ENCODE peak calls at places on chromosomes 13 and 19, in six cellular contexts. One of them, this sample, is unnamed.

GRCh38 chr13:49258097-49258796 is 10.5 kb downstream of the CDADC1 start:
- DNase-seq in CD8-positive, alpha-beta memory T cell: no peak
- DNase-seq in CD4-positive, alpha-beta memory T cell: no peak
- DNase-seq in cardiac muscle cell: no peak
- DNase-seq in tibial nerve: no peak
- DNase-seq in K562: no peak
- DNase-seq in this sample: no peak

GRCh38 chr13:93559718-93560117 is 333.1 kb downstream of the GPC6 start:
- DNase-seq in K562: no peak
- DNase-seq in tibial nerve: no peak
- DNase-seq in cardiac muscle cell: peak; percentile 76
- DNase-seq in CD4-positive, alpha-beta memory T cell: no peak
- DNase-seq in CD8-positive, alpha-beta memory T cell: no peak
- DNase-seq in this sample: no peak

GRCh38 chr13:95783747-95784146 is 106.8 kb downstream of the DNAJC3 start:
- DNase-seq in CD4-positive, alpha-beta memory T cell: no peak
- DNase-seq in tibial nerve: no peak
- DNase-seq in cardiac muscle cell: no peak
- DNase-seq in CD8-positive, alpha-beta memory T cell: no peak
- DNase-seq in K562: no peak
- DNase-seq in this sample: no peak

GRCh38 chr13:33690321-33690720 is 127.6 kb upstream of the RFC3 start:
- DNase-seq in K562: no peak
- DNase-seq in CD8-positive, alpha-beta memory T cell: no peak
- DNase-seq in tibial nerve: no peak
- DNase-seq in CD4-positive, alpha-beta memory T cell: no peak
- DNase-seq in cardiac muscle cell: no peak
- DNase-seq in this sample: no peak

GRCh38 chr13:52848455-52849190 is at the start of gene PCDH8:
- DNase-seq in cardiac muscle cell: peak; percentile 2
- DNase-seq in K562: no peak
- DNase-seq in tibial nerve: no peak
- DNase-seq in CD8-positive, alpha-beta memory T cell: no peak
- DNase-seq in CD4-positive, alpha-beta memory T cell: no peak
- DNase-seq in this sample: no peak

GRCh38 chr19:17246681-17247425 is 1.1 kb upstream of the NR2F6 start:
- DNase-seq in CD4-positive, alpha-beta memory T cell: no peak
- DNase-seq in CD8-positive, alpha-beta memory T cell: no peak
- DNase-seq in K562: no peak
- DNase-seq in cardiac muscle cell: peak; percentile 29
- DNase-seq in tibial nerve: peak; percentile 28
- DNase-seq in this sample: no peak

GRCh38 chr19:58182989-58183821 is at the start of gene ZNF274:
- DNase-seq in K562: peak; percentile 84
- DNase-seq in cardiac muscle cell: peak; percentile 97
- DNase-seq in tibial nerve: peak; percentile 85
- DNase-seq in CD8-positive, alpha-beta memory T cell: peak; percentile 95
- DNase-seq in CD4-positive, alpha-beta memory T cell: peak; percentile 92
- DNase-seq in this sample: peak; percentile 92

GRCh38 chr19:29665826-29666633 is 769 bp downstream of the PLEKHF1 start:
- DNase-seq in tibial nerve: no peak
- DNase-seq in CD8-positive, alpha-beta memory T cell: no peak
- DNase-seq in cardiac muscle cell: peak; percentile 73
- DNase-seq in K562: no peak
- DNase-seq in CD4-positive, alpha-beta memory T cell: no peak
- DNase-seq in this sample: no peak

GRCh38 chr19:55467236-55468053 is 2.9 kb upstream of the C19orf85 start:
- DNase-seq in tibial nerve: peak; percentile 63
- DNase-seq in K562: peak; percentile 77
- DNase-seq in CD4-positive, alpha-beta memory T cell: peak; percentile 52
- DNase-seq in cardiac muscle cell: peak; percentile 91
- DNase-seq in CD8-positive, alpha-beta memory T cell: peak; percentile 73
- DNase-seq in this sample: peak; percentile 73

GRCh38 chr13:21913010-21913409 is 242.1 kb downstream of the FGF9 start:
- DNase-seq in CD4-positive, alpha-beta memory T cell: no peak
- DNase-seq in K562: no peak
- DNase-seq in cardiac muscle cell: no peak
- DNase-seq in CD8-positive, alpha-beta memory T cell: no peak
- DNase-seq in tibial nerve: no peak
- DNase-seq in this sample: no peak

GRCh38 chr13:42214445-42214844 is 57.5 kb upstream of the AKAP11 start:
- DNase-seq in K562: no peak
- DNase-seq in CD4-positive, alpha-beta memory T cell: no peak
- DNase-seq in CD8-positive, alpha-beta memory T cell: no peak
- DNase-seq in cardiac muscle cell: no peak
- DNase-seq in tibial nerve: no peak
- DNase-seq in this sample: no peak

GRCh38 chr13:93218583-93218982 is 8.0 kb upstream of the GPC6 start:
- DNase-seq in CD4-positive, alpha-beta memory T cell: no peak
- DNase-seq in cardiac muscle cell: no peak
- DNase-seq in K562: peak; percentile 5
- DNase-seq in tibial nerve: no peak
- DNase-seq in CD8-positive, alpha-beta memory T cell: no peak
- DNase-seq in this sample: no peak

GRCh38 chr19:5936308-5936980 is 22.4 kb downstream of the CAPS start:
- DNase-seq in tibial nerve: no peak
- DNase-seq in CD4-positive, alpha-beta memory T cell: no peak
- DNase-seq in K562: no peak
- DNase-seq in CD8-positive, alpha-beta memory T cell: no peak
- DNase-seq in cardiac muscle cell: no peak
- DNase-seq in this sample: no peak

GRCh38 chr13:69591437-69591836 is 516.2 kb upstream of the ATXN8OS start:
- DNase-seq in CD8-positive, alpha-beta memory T cell: no peak
- DNase-seq in K562: no peak
- DNase-seq in tibial nerve: no peak
- DNase-seq in CD4-positive, alpha-beta memory T cell: no peak
- DNase-seq in cardiac muscle cell: no peak
- DNase-seq in this sample: no peak

GRCh38 chr19:29568036-29568788 is 37.9 kb upstream of the POP4 start:
- DNase-seq in cardiac muscle cell: no peak
- DNase-seq in K562: no peak
- DNase-seq in CD4-positive, alpha-beta memory T cell: no peak
- DNase-seq in tibial nerve: no peak
- DNase-seq in CD8-positive, alpha-beta memory T cell: no peak
- DNase-seq in this sample: no peak

GRCh38 chr19:29439688-29440550 is 85.9 kb upstream of the VSTM2B start:
- DNase-seq in K562: no peak
- DNase-seq in cardiac muscle cell: no peak
- DNase-seq in CD4-positive, alpha-beta memory T cell: no peak
- DNase-seq in tibial nerve: no peak
- DNase-seq in CD8-positive, alpha-beta memory T cell: no peak
- DNase-seq in this sample: no peak

GRCh38 chr13:50714886-50715285 is 128.6 kb downstream of the DLEU7 start:
- DNase-seq in CD8-positive, alpha-beta memory T cell: no peak
- DNase-seq in tibial nerve: no peak
- DNase-seq in cardiac muscle cell: no peak
- DNase-seq in K562: no peak
- DNase-seq in CD4-positive, alpha-beta memory T cell: no peak
- DNase-seq in this sample: no peak

GRCh38 chr13:29994911-29995601 is 144.6 kb upstream of the UBL3 start:
- DNase-seq in K562: no peak
- DNase-seq in CD8-positive, alpha-beta memory T cell: no peak
- DNase-seq in cardiac muscle cell: no peak
- DNase-seq in tibial nerve: no peak
- DNase-seq in CD4-positive, alpha-beta memory T cell: no peak
- DNase-seq in this sample: no peak

GRCh38 chr19:11505032-11505503 is 571 bp downstream of the ZNF653 start:
- DNase-seq in tibial nerve: peak; percentile 93
- DNase-seq in CD4-positive, alpha-beta memory T cell: peak; percentile 96
- DNase-seq in CD8-positive, alpha-beta memory T cell: peak; percentile 97
- DNase-seq in K562: peak; percentile 98
- DNase-seq in cardiac muscle cell: peak; percentile 97
- DNase-seq in this sample: peak; percentile 97

GRCh38 chr13:48126944-48127814 is 32.3 kb upstream of the MED4 start:
- DNase-seq in cardiac muscle cell: peak; percentile 86
- DNase-seq in tibial nerve: peak; percentile 50
- DNase-seq in CD8-positive, alpha-beta memory T cell: peak; percentile 58
- DNase-seq in K562: peak; percentile 56
- DNase-seq in CD4-positive, alpha-beta memory T cell: peak; percentile 79
- DNase-seq in this sample: peak; percentile 26

GRCh38 chr13:38535271-38535670 is 151.6 kb upstream of the FREM2 start:
- DNase-seq in K562: no peak
- DNase-seq in CD8-positive, alpha-beta memory T cell: no peak
- DNase-seq in CD4-positive, alpha-beta memory T cell: no peak
- DNase-seq in cardiac muscle cell: no peak
- DNase-seq in tibial nerve: no peak
- DNase-seq in this sample: no peak

GRCh38 chr19:35166100-35167063 is 11.8 kb downstream of the FXYD5 start:
- DNase-seq in tibial nerve: no peak
- DNase-seq in K562: peak; percentile 59
- DNase-seq in CD4-positive, alpha-beta memory T cell: no peak
- DNase-seq in CD8-positive, alpha-beta memory T cell: no peak
- DNase-seq in cardiac muscle cell: no peak
- DNase-seq in this sample: no peak
- H3K9me3 ChIP-seq in tibial nerve: peaks cover 53% of the 10 kb centered on the region
- H3K9me3 ChIP-seq in K562: no peaks in the 10 kb centered on the region
- H3K9me3 ChIP-seq in CD4-positive, alpha-beta memory T cell: no peaks in the 10 kb centered on the region
- H3K9me3 ChIP-seq in CD8-positive, alpha-beta memory T cell: peaks cover 8% of the 10 kb centered on the region
- H3K9me3 ChIP-seq in cardiac muscle cell: no peaks in the 10 kb centered on the region
- H3K9me3 ChIP-seq in this sample: peaks cover 5% of the 10 kb centered on the region

GRCh38 chr19:2852598-2852997 is 11.3 kb downstream of the ZNF555 start:
- DNase-seq in cardiac muscle cell: no peak
- DNase-seq in tibial nerve: no peak
- DNase-seq in K562: no peak
- DNase-seq in CD8-positive, alpha-beta memory T cell: no peak
- DNase-seq in CD4-positive, alpha-beta memory T cell: no peak
- DNase-seq in this sample: no peak

GRCh38 chr19:2847507-2847906 is 6.2 kb downstream of the ZNF555 start:
- DNase-seq in K562: no peak
- DNase-seq in CD8-positive, alpha-beta memory T cell: no peak
- DNase-seq in CD4-positive, alpha-beta memory T cell: no peak
- DNase-seq in tibial nerve: no peak
- DNase-seq in cardiac muscle cell: no peak
- DNase-seq in this sample: no peak

GRCh38 chr19:2853015-2853606 is 11.8 kb downstream of the ZNF555 start:
- DNase-seq in cardiac muscle cell: no peak
- DNase-seq in tibial nerve: no peak
- DNase-seq in CD4-positive, alpha-beta memory T cell: no peak
- DNase-seq in K562: no peak
- DNase-seq in CD8-positive, alpha-beta memory T cell: no peak
- DNase-seq in this sample: no peak

GRCh38 chr19:2848625-2849024 is 7.3 kb downstream of the ZNF555 start:
- DNase-seq in CD8-positive, alpha-beta memory T cell: no peak
- DNase-seq in cardiac muscle cell: no peak
- DNase-seq in CD4-positive, alpha-beta memory T cell: no peak
- DNase-seq in K562: no peak
- DNase-seq in tibial nerve: no peak
- DNase-seq in this sample: no peak

GRCh38 chr19:2850256-2850925 is 9.1 kb downstream of the ZNF555 start:
- DNase-seq in K562: no peak
- DNase-seq in CD8-positive, alpha-beta memory T cell: no peak
- DNase-seq in CD4-positive, alpha-beta memory T cell: no peak
- DNase-seq in tibial nerve: no peak
- DNase-seq in cardiac muscle cell: no peak
- DNase-seq in this sample: no peak
- H3K9me3 ChIP-seq in K562: peaks cover 33% of the 10 kb centered on the region
- H3K9me3 ChIP-seq in CD8-positive, alpha-beta memory T cell: peaks cover 29% of the 10 kb centered on the region
- H3K9me3 ChIP-seq in CD4-positive, alpha-beta memory T cell: peaks cover 8% of the 10 kb centered on the region
- H3K9me3 ChIP-seq in tibial nerve: peaks cover 100% of the 10 kb centered on the region
- H3K9me3 ChIP-seq in cardiac muscle cell: peaks cover 19% of the 10 kb centered on the region
- H3K9me3 ChIP-seq in this sample: peaks cover 18% of the 10 kb centered on the region

GRCh38 chr19:23052349-23052748 is 49.4 kb upstream of the ZNF728 start:
- DNase-seq in tibial nerve: no peak
- DNase-seq in cardiac muscle cell: no peak
- DNase-seq in CD4-positive, alpha-beta memory T cell: no peak
- DNase-seq in CD8-positive, alpha-beta memory T cell: no peak
- DNase-seq in K562: no peak
- DNase-seq in this sample: no peak

GRCh38 chr19:23049256-23049655 is 46.3 kb upstream of the ZNF728 start:
- DNase-seq in CD8-positive, alpha-beta memory T cell: no peak
- DNase-seq in CD4-positive, alpha-beta memory T cell: no peak
- DNase-seq in K562: no peak
- DNase-seq in tibial nerve: no peak
- DNase-seq in cardiac muscle cell: no peak
- DNase-seq in this sample: no peak

GRCh38 chr19:23046743-23047142 is 43.8 kb upstream of the ZNF728 start:
- DNase-seq in tibial nerve: no peak
- DNase-seq in cardiac muscle cell: no peak
- DNase-seq in CD8-positive, alpha-beta memory T cell: no peak
- DNase-seq in K562: no peak
- DNase-seq in CD4-positive, alpha-beta memory T cell: no peak
- DNase-seq in this sample: no peak
- H3K9me3 ChIP-seq in tibial nerve: peaks cover 14% of the 10 kb centered on the region
- H3K9me3 ChIP-seq in cardiac muscle cell: no peaks in the 10 kb centered on the region
- H3K9me3 ChIP-seq in CD8-positive, alpha-beta memory T cell: no peaks in the 10 kb centered on the region
- H3K9me3 ChIP-seq in K562: no peaks in the 10 kb centered on the region
- H3K9me3 ChIP-seq in CD4-positive, alpha-beta memory T cell: no peaks in the 10 kb centered on the region
- H3K9me3 ChIP-seq in this sample: no peaks in the 10 kb centered on the region

GRCh38 chr13:101058841-101059240 is 357.5 kb downstream of the NALCN start:
- DNase-seq in cardiac muscle cell: no peak
- DNase-seq in tibial nerve: no peak
- DNase-seq in CD4-positive, alpha-beta memory T cell: no peak
- DNase-seq in K562: no peak
- DNase-seq in CD8-positive, alpha-beta memory T cell: no peak
- DNase-seq in this sample: no peak

GRCh38 chr13:101049166-101049850 is 367.0 kb downstream of the NALCN start:
- DNase-seq in CD4-positive, alpha-beta memory T cell: no peak
- DNase-seq in tibial nerve: no peak
- DNase-seq in CD8-positive, alpha-beta memory T cell: no peak
- DNase-seq in K562: no peak
- DNase-seq in cardiac muscle cell: no peak
- DNase-seq in this sample: no peak

GRCh38 chr13:101053289-101053688 is 363.0 kb downstream of the NALCN start:
- DNase-seq in CD4-positive, alpha-beta memory T cell: no peak
- DNase-seq in tibial nerve: no peak
- DNase-seq in CD8-positive, alpha-beta memory T cell: no peak
- DNase-seq in K562: no peak
- DNase-seq in cardiac muscle cell: no peak
- DNase-seq in this sample: no peak

DNA sequence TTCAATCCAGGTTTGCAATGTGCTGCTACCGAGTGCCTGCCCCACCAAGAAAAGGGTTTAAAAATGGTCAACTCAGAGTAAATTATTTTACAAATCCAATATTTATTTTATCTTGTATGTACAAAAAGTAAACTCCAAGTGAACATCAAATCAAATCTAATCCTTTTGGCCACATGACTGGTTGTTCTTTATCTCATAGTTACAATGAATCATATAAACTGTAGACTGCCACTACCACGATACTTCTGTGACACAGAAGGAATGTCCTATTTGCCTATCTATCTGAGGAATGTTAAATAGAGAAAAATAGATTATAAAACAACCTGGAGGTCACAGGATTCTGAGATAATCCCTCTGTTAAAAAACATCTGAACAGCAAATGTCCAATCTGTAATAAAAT is 362.6 kb downstream of the NALCN start:
- DNase-seq in cardiac muscle cell: no peak
- DNase-seq in tibial nerve: no peak
- DNase-seq in K562: no peak
- DNase-seq in CD4-positive, alpha-beta memory T cell: no peak
- DNase-seq in CD8-positive, alpha-beta memory T cell: no peak
- DNase-seq in this sample: no peak
- H3K9me3 ChIP-seq in cardiac muscle cell: no peaks in the 10 kb centered on the region
- H3K9me3 ChIP-seq in tibial nerve: no peaks in the 10 kb centered on the region
- H3K9me3 ChIP-seq in K562: no peaks in the 10 kb centered on the region
- H3K9me3 ChIP-seq in CD4-positive, alpha-beta memory T cell: no peaks in the 10 kb centered on the region
- H3K9me3 ChIP-seq in CD8-positive, alpha-beta memory T cell: no peaks in the 10 kb centered on the region
- H3K9me3 ChIP-seq in this sample: no peaks in the 10 kb centered on the region